ENCODE peak calls at places on chromosomes 4 and X, in four cellular contexts. M is K562, S is HL-60, N is GM12878. C is an unnamed sample.

GRCh38 chr4:41646862-41647261 is 101.7 kb downstream of the PHOX2B start:
- DNase-seq in M (no peak), S (no peak), N (no peak), C (no peak)

GRCh38 chr4:96833831-96834230 is 993.9 kb downstream of the PDHA2 start:
- DNase-seq in M (no peak), S (no peak), N (no peak), C (no peak)

GRCh38 chr4:102299302-102299701 is 46.0 kb downstream of the SLC39A8 start:
- DNase-seq in M (no peak), N (no peak), S (no peak), C (no peak)

GRCh38 chr4:37243061-37243460 is 1.5 kb upstream of the NWD2 start:
- DNase-seq in N (no peak), M (no peak), S (no peak), C (no peak)

GRCh38 chr4:110793381-110793801 is 170.5 kb upstream of the PITX2 start:
- DNase-seq in S (no peak), N (no peak), M (no peak), C (no peak)

GRCh38 chrX:88789825-88790224 is 42.8 kb downstream of the CPXCR1 start:
- DNase-seq in M (no peak), N (no peak), S (no peak), C (no peak)

GRCh38 chr4:24007740-24008348 is 118.0 kb upstream of the PPARGC1A start:
- DNase-seq in N (no peak), S (no peak), M (no peak), C (no peak)

GRCh38 chrX:15522464-15522863 is 21.9 kb downstream of the BMX start:
- DNase-seq in M (no peak), N (no peak), S (no peak), C (no peak)

GRCh38 chrX:12245650-12246645 is 107.7 kb downstream of the FRMPD4 start:
- DNase-seq in M (no peak), N (no peak), S (no peak), C (no peak)

GRCh38 chr4:16938641-16939040 is 40.2 kb upstream of the LDB2 start:
- DNase-seq in M (no peak), N (no peak), S (no peak), C (no peak)

GRCh38 chr4:78642934-78643333 is 91.4 kb downstream of the ANXA3 start:
- DNase-seq in N (no peak), S (no peak), M (peak), C (no peak)

GRCh38 chrX:71098302-71098701 is 2.7 kb downstream of the FOXO4 start:
- DNase-seq in M (peak), S (peak), N (no peak), C (no peak)

GRCh38 chrX:15674514-15674898 is 9.9 kb upstream of the CLTRN start:
- DNase-seq in N (peak), S (peak), M (peak), C (peak)

GRCh38 chr4:53620956-53621355 is 29.7 kb upstream of the LNX1 start:
- DNase-seq in S (no peak), M (no peak), N (no peak), C (no peak)

GRCh38 chr4:138672393-138672976 is 343.1 kb upstream of the NOCT start:
- DNase-seq in M (no peak), S (no peak), N (peak), C (no peak)

GRCh38 chr4:158823461-158823873 is 54.6 kb downstream of the FNIP2 start:
- DNase-seq in N (no peak), S (no peak), M (no peak), C (no peak)
- TF ChIP-seq POLR2AphosphoS5 in N (no peak), S (no peak), M (no peak), C (no peak)

GRCh38 chrX:87160435-87161010 is 357.1 kb upstream of the KLHL4 start:
- DNase-seq in S (no peak), N (no peak), M (no peak), C (no peak)
- TF ChIP-seq SPI1 in S (no peak), N (no peak), M (no peak), C (no peak)

GRCh38 chr4:136136566-136136965 is 1395.7 kb downstream of the PCDH18 start:
- DNase-seq in M (no peak), S (no peak), N (no peak), C (no peak)
- TF ChIP-seq POLR2AphosphoS5 in M (no peak), S (no peak), N (no peak), C (no peak)

GRCh38 chrX:45191820-45192409 is 8.8 kb downstream of the DIPK2B start:
- DNase-seq in M (no peak), S (no peak), N (no peak), C (no peak)
- TF ChIP-seq SPI1 in M (no peak), S (no peak), N (no peak), C (no peak)

GRCh38 chrX:43604753-43605152 is 51.3 kb upstream of the MAOA start:
- DNase-seq in N (no peak), S (no peak), M (peak), C (no peak)

GRCh38 chrX:43605351-43605750 is 50.7 kb upstream of the MAOA start:
- DNase-seq in N (no peak), M (peak), S (no peak), C (no peak)
- TF ChIP-seq POLR2AphosphoS5 in N (no peak), M (no peak), S (no peak), C (no peak)

GRCh38 chrX:70043685-70044084 is 6.1 kb downstream of the AWAT2 start:
- DNase-seq in N (no peak), S (no peak), M (no peak), C (no peak)
- TF ChIP-seq SPI1 in N (no peak), S (no peak), M (no peak), C (no peak)

DNA sequence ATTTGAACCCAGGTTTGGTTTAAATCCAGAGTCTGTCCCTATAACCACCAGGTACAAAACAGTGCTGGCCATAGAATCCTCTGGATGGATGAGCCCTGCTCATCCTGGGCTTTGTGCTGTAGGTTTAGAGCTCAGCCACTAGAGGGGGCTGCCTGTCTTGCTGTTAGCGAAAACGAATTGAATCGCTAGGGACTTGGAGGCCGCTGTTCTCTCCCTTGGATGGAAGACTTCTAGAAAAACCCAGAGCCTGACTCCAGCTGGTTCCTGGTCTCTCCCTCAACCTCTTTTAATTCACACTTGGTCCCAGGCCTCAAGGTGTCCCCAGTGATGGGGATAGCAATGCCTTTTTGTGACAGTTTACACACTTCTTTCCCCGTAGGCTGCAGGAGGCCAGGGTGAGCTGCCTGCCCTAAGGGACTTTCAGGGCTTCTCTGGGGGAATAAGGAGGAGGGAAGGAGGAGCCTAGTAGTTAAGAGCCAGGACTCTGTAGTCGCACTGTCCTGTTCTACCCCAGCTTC is 8.7 kb downstream of the RIPPLY1 start:
- DNase-seq in S (peak), M (peak), N (no peak), C (peak)
- TF ChIP-seq POLR2AphosphoS5 in S (no peak), M (no peak), N (no peak), C (no peak)

DNA sequence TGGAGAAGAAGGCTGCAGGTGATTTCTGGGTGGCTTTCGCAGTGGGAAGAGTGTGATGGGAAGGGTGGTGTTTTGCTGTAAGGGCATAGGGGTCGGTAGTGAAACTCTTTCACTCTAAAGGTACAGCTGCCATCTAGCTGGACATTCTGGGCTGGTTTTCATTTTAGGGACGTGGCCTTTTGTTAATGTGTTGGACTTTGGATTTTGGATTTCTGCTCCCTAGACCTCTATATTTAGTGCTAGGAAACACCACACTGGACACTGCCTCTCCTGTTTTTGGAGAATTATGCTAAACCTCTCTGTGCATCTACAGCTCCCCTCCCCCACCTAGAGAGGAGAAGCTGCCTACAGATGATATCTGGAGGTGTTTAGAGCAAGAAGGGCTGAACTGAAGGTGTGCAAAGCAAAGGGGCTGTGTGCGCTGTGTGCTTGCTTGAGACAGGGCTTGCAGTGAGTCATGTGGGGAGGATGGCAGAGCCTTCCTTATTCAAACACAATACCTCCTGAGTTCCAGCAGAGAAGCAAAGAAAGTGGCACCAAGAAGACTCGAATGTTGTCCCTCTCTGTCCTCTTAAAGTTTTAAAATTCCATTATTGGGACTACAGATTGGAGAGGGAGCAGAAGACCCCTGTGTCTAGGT is 47.9 kb downstream of the STARD8 start:
- DNase-seq in M (peak), S (no peak), N (no peak), C (no peak)
- TF ChIP-seq SPI1 in M (no peak), S (no peak), N (no peak), C (no peak)